ENCODE peak calls at places on chromosomes 12 and 14, in four cellular contexts. P is epithelial cell of esophagus, O is WTC11, I is K562. N is an unnamed sample.

GRCh38 chr14:99321236-99321925 is 49.4 kb upstream of the BCL11B start:
- DNase-seq in I (no peak), O (no peak), P (no peak), N (peak)

GRCh38 chr14:76918176-76918750 is 92.1 kb downstream of the LRRC74A start:
- DNase-seq in I (no peak), O (no peak), P (no peak), N (no peak)

GRCh38 chr14:92577321-92577742 is 63.8 kb downstream of the RIN3 start:
- DNase-seq in O (no peak), I (no peak), P (no peak), N (peak)

GRCh38 chr12:34395056-34396005 is 373.0 kb downstream of the ALG10 start:
- DNase-seq in P (no peak), O (peak), I (peak), N (peak)

GRCh38 chr12:19277707-19278106 is 148.2 kb downstream of the PLEKHA5 start:
- DNase-seq in P (no peak), I (no peak), O (no peak), N (no peak)

GRCh38 chr14:52473557-52473956 is 78.7 kb downstream of the TXNDC16 start:
- DNase-seq in P (peak), I (no peak), O (no peak), N (peak)

GRCh38 chr14:100402631-100403030 is 79.5 kb downstream of the SLC25A47 start:
- DNase-seq in P (no peak), I (no peak), O (no peak), N (no peak)

GRCh38 chr12:130143136-130143535 is 19.1 kb upstream of the FZD10 start:
- DNase-seq in O (no peak), P (no peak), I (no peak), N (no peak)

GRCh38 chr14:76698631-76699030 is 62.6 kb upstream of the VASH1 start:
- DNase-seq in P (no peak), I (no peak), O (no peak), N (no peak)

GRCh38 chr12:97222391-97222790 is 240.2 kb upstream of the RMST start:
- DNase-seq in P (no peak), I (no peak), O (no peak), N (no peak)
- TF ChIP-seq CTCF in P (no peak), I (no peak), O (no peak), N (no peak)

DNA sequence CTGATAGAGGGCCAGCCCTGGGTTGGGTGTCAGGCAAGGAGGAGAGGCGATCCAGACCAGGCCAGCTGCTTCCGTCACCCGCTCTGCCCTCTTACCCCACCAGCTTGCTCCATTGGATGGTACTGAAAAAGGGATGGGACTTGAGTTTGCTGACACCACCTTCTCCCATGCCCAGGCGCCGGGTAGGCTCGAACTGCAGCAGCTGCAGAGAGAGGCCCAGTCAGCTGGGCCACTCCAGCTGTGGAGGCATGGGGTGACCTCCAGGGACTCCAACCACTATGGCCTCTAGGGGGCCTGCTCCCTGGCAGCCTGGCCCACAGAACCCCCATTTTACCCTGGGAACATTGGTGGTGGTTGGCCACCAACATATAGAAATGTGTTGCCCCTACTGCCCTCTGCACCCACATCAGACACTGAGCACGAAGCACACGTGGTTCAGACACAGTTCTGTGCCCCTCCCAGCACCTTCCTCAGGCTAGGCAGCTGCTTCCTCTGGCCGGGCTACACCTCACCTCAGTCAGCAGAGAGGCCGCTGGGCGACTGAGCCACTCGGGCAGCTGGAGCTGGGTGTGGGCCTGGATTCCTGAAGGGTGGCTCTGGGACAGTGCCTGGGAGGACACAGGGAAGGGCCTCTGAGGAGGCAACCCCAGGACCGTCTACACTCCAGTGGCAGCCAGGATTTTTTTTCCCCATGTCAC is 16.0 kb downstream of the RPS6KL1 start:
- DNase-seq in I (no peak), O (no peak), P (no peak), N (no peak)
- TF ChIP-seq CTCF in I (no peak), O (no peak), P (peak), N (peak)

DNA sequence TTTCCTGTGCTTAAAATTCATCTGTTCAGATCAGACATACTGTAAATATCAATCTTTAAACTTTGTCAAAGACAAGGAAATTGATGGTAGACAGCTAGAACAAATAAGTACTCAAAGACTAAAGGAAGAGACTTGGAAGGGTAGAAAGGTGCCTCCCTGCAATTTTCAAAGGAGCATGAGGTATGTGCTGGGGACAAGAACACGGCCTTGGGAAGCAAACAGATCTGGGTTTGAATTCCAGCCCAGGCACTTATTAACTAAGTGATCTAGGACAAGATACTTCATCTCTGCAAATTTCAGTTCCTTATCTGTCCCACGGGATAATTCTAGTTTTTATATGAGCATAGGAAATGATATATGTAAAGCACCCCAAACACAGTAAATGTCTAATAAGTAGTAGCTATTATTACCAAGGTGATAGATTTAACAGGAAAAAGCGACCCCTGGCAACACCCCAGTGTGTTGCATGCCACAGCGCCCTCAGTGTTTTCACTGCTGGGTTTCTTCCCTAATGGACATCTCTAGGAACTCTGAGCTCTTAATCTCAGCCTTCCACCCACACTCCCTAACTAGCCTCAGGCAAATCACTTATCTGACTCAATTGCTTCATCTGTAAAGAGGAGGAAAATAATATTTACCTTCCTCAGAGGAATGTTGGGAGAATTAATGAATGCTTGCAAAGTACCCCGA is 44.7 kb upstream of the BMP4 start:
- DNase-seq in O (peak), P (peak), I (no peak), N (no peak)
- TF ChIP-seq CTCF in O (no peak), P (no peak), I (no peak), N (no peak)

DNA sequence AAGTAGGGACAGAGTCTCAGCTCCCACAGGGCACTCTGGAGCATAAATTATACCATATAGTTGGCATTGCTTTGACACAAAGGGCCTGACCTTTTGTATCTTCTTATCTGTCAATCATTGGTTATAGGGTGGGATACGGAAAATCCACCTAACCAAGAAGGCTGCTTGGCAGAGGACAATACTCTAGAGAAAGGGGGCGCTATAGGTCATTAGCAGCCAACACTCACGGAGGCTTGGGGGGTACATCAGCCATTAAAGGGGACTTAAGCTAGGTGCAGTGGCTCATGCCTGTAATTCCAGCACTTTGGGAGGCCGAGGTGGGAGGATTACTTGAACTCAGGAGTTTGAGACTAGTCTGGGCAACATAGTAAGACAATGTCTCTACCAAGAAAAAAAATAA is 22.9 kb downstream of the SPTSSA start:
- DNase-seq in P (no peak), I (no peak), O (peak), N (no peak)
- TF ChIP-seq CTCF in P (no peak), I (no peak), O (peak), N (no peak)

DNA sequence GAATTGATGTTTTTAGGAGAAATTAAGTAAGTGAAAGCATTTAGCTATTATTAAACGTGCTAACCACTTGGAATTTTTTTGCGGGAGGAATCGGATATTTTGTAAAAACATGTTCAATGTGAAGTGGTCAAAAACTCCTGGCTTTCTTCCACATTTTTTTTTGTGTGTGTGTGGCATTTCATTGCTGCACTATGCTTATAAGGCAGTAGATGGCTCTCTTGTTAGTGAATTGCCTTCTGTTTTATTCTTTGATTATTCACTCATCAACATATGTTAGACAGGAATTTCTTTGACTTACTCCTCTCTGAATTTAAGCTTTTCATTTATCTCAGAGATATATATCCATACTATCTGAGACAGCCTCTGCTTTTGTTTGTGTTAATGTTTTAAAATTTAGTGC is 71.3 kb downstream of the DERA start:
- DNase-seq in P (no peak), I (no peak), O (no peak), N (no peak)
- TF ChIP-seq CTCF in P (peak), I (no peak), O (no peak), N (peak)

DNA sequence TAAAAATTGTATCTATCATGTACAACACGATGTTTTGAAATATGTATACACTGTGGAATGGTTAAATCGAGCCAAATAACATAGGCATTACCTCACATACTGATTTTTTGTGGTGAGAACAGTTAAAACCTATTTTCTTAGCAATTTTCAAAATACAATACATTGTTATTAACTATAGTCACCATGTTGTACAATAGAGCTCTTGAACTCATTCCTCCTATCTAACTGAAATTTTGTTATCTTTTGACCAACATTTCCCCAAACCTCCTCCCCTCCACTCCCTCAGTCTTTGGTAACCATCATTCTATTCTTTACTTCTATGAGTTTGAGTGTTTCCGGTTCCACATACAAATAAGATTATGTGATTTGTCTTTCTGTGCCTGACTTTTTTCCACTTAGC is 6.8 kb upstream of the SLC38A2 start:
- DNase-seq in P (no peak), I (no peak), O (no peak), N (no peak)
- TF ChIP-seq CTCF in P (no peak), I (no peak), O (no peak), N (no peak)

N was measured in GM10248.